ENCODE peak calls at places on chromosomes 12 and 14, in eight cellular contexts. K is GM10248, O is GM06990, F is OCI-LY7, V is BJ, H is foreskin fibroblast, G is fibroblast of lung, C is psoas muscle. L is an unnamed sample.
A peak's percentile ranks its signal among the peaks of the same experiment; 100 is the strongest.

GRCh38 chr12:5222011-5222461 is 178.4 kb downstream of the KCNA5 start:
- DNase-seq in K (no peak), O (no peak), F (no peak), V (no peak), H (no peak), G (no peak), C (no peak), L (no peak)

GRCh38 chr14:43052897-43053296 is 1446.2 kb downstream of the LRFN5 start:
- DNase-seq in K (no peak), O (no peak), F (no peak), V (no peak), H (no peak), G (no peak), C (no peak), L (no peak)

GRCh38 chr12:75087656-75088055 is 122.0 kb downstream of the KCNC2 start:
- DNase-seq in K (no peak), O (no peak), F (no peak), V (no peak), H (no peak), G (no peak), C (no peak), L (no peak)

GRCh38 chr14:86858043-86858442 is 1134.9 kb downstream of the GALC start:
- DNase-seq in K (no peak), O (no peak), F (no peak), V (peak; percentile 67), H (peak; percentile 16), G (peak; percentile 63), C (no peak), L (no peak)

GRCh38 chr12:59444932-59445331 is 150.9 kb upstream of the SLC16A7 start:
- DNase-seq in K (no peak), O (no peak), F (no peak), V (no peak), H (peak; percentile 67), G (peak; percentile 51), C (no peak), L (no peak)

GRCh38 chr12:19945559-19946485 is 422.5 kb upstream of the PDE3A start:
- DNase-seq in K (no peak), O (no peak), F (no peak), V (no peak), H (peak; percentile 74), G (peak; percentile 60), C (no peak), L (no peak)

GRCh38 chr12:113161415-113162016 is 12.0 kb downstream of the CFAP73 start:
- DNase-seq in K (peak; percentile 56), O (peak; percentile 74), F (peak; percentile 99), V (no peak), H (no peak), G (no peak), C (no peak), L (no peak)

GRCh38 chr12:72295101-72295500 is 22.9 kb downstream of the TRHDE start:
- DNase-seq in K (no peak), O (no peak), F (no peak), V (no peak), H (peak; percentile 25), G (peak; percentile 42), C (no peak), L (no peak)

GRCh38 chr12:89484470-89484869 is 40.1 kb downstream of the GALNT4 start:
- DNase-seq in K (no peak), O (no peak), F (no peak), V (no peak), H (peak; percentile 41), G (no peak), C (no peak), L (no peak)

GRCh38 chr14:46988312-46988711 is 336.7 kb upstream of the RPL10L start:
- DNase-seq in K (no peak), O (no peak), F (no peak), V (no peak), H (no peak), G (no peak), C (no peak), L (no peak)

GRCh38 chr12:13250416-13250815 is 53.9 kb downstream of the EMP1 start:
- DNase-seq in K (no peak), O (no peak), F (no peak), V (no peak), H (peak; percentile 80), G (no peak), C (no peak), L (no peak)

GRCh38 chr14:100221419-100222218 is 17.3 kb upstream of the YY1 start:
- DNase-seq in K (peak; percentile 67), O (peak; percentile 46), F (peak; percentile 67), V (no peak), H (peak; percentile 81), G (peak; percentile 62), C (no peak), L (peak; percentile 37)

GRCh38 chr12:57540998-57541397 is 6.0 kb downstream of the DCTN2 start:
- DNase-seq in K (no peak), O (no peak), F (no peak), V (no peak), H (no peak), G (no peak), C (no peak), L (no peak)

GRCh38 chr14:27750096-27750495 is 1016.5 kb upstream of the FOXG1 start:
- DNase-seq in K (no peak), O (no peak), F (no peak), V (no peak), H (no peak), G (no peak), C (no peak), L (no peak)

GRCh38 chr12:44428825-44429224 is 447.3 kb downstream of the NELL2 start:
- DNase-seq in K (no peak), O (no peak), F (no peak), V (no peak), H (peak; percentile 2), G (no peak), C (no peak), L (no peak)

GRCh38 chr14:64983439-64984310 is 3.0 kb upstream of the FNTB start:
- DNase-seq in K (no peak), O (no peak), F (peak; percentile 70), V (no peak), H (peak; percentile 82), G (peak; percentile 69), C (no peak), L (no peak)

GRCh38 chr12:123474493-123475255 is 16.7 kb downstream of the SNRNP35 start:
- DNase-seq in K (no peak), O (no peak), F (peak; percentile 18), V (no peak), H (no peak), G (no peak), C (no peak), L (no peak)

GRCh38 chr14:66228267-66228970 is 257.8 kb upstream of the CCDC196 start:
- DNase-seq in K (no peak), O (no peak), F (no peak), V (no peak), H (peak; percentile 53), G (peak; percentile 15), C (no peak), L (no peak)

GRCh38 chr12:106584104-106585064 is 1.6 kb downstream of the RFX4 start:
- DNase-seq in K (no peak), O (no peak), F (no peak), V (no peak), H (no peak), G (no peak), C (no peak), L (no peak)

GRCh38 chr12:26803552-26803951 is 29.4 kb downstream of the ITPR2 start:
- DNase-seq in K (no peak), O (no peak), F (no peak), V (no peak), H (peak; percentile 47), G (no peak), C (no peak), L (no peak)

GRCh38 chr12:60494249-60494648 is 898.4 kb downstream of the SLC16A7 start:
- DNase-seq in K (no peak), O (no peak), F (no peak), V (peak; percentile 2), H (peak; percentile 65), G (peak; percentile 74), C (no peak), L (no peak)

GRCh38 chr14:55133416-55133815 is 4.4 kb downstream of the LGALS3 start:
- DNase-seq in K (no peak), O (no peak), F (no peak), V (no peak), H (peak; percentile 45), G (peak; percentile 68), C (no peak), L (no peak)
- TF ChIP-seq CTCF in K (no peak), O (no peak), F (no peak), V (peak; percentile 38), H (no peak), G (peak; percentile 38), C (peak; percentile 23), L (no peak)

GRCh38 chr12:121529184-121529583 is 51.6 kb downstream of the KDM2B start:
- DNase-seq in K (no peak), O (no peak), F (no peak), V (no peak), H (no peak), G (no peak), C (no peak), L (no peak)

GRCh38 chr12:121522962-121523361 is 57.9 kb downstream of the KDM2B start:
- DNase-seq in K (peak; percentile 46), O (peak; percentile 75), F (peak; percentile 89), V (no peak), H (no peak), G (no peak), C (no peak), L (no peak)

GRCh38 chr12:121523741-121524140 is 57.1 kb downstream of the KDM2B start:
- DNase-seq in K (peak; percentile 59), O (peak; percentile 57), F (peak; percentile 75), V (no peak), H (no peak), G (no peak), C (no peak), L (no peak)

GRCh38 chr12:121524196-121524930 is 56.5 kb downstream of the KDM2B start:
- DNase-seq in K (no peak), O (no peak), F (peak; percentile 62), V (no peak), H (peak; percentile 29), G (no peak), C (no peak), L (no peak)

DNA sequence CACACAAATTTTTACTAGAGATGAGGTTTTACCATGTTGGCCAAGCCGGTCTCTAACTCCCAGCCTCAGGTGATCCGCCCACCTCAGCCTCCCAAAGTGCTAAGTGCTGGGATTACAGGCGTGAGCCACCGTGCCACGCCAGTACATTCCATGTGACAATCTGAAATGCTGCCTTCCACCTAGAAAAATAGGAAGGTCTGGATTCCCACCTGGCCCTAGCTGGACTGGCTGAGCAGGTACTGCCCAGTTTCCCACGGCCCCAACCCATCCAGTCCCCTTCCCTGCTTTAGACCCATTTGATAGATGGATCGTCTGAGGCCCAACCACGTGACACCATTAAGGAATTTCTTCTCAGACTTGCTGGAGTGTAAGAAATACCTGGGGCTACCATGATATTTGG is 55.4 kb downstream of the KDM2B start:
- DNase-seq in K (no peak), O (no peak), F (no peak), V (no peak), H (no peak), G (no peak), C (no peak), L (no peak)
- TF ChIP-seq CTCF in K (no peak), O (no peak), F (no peak), V (no peak), H (no peak), G (no peak), C (no peak), L (no peak)

GRCh38 chr14:35140718-35141581 is 18.6 kb downstream of the PRORP start:
- DNase-seq in K (no peak), O (no peak), F (peak; percentile 59), V (no peak), H (peak; percentile 45), G (peak; percentile 62), C (no peak), L (no peak)
- TF ChIP-seq CTCF in K (peak; percentile 23), O (peak; percentile 27), F (peak; percentile 88), V (no peak), H (no peak), G (no peak), C (peak; percentile 63), L (peak; percentile 58)

GRCh38 chr12:46516238-46516932 is 143.8 kb upstream of the SLC38A2 start:
- DNase-seq in K (no peak), O (no peak), F (no peak), V (no peak), H (no peak), G (no peak), C (no peak), L (no peak)
- TF ChIP-seq CTCF in K (no peak), O (no peak), F (no peak), V (no peak), H (no peak), G (no peak), C (no peak), L (no peak)